ENCODE peak calls at places on chromosomes 1 and 21, in five cellular contexts. V, E, I, Z and H are unnamed samples.

GRCh38 chr1:93625582-93626327 is 55.9 kb downstream of the BCAR3 start:
- DNase-seq in V (no peak), E (no peak), I (peak), Z (peak), H (no peak)

GRCh38 chr1:17148950-17149608 is 29.8 kb upstream of the PADI2 start:
- DNase-seq in V (no peak), E (no peak), I (no peak), Z (no peak), H (no peak)

GRCh38 chr21:46265736-46266525 is 19.5 kb downstream of the MCM3AP start:
- DNase-seq in V (no peak), E (no peak), I (no peak), Z (no peak), H (no peak)

GRCh38 chr1:194829492-194829891 is 1643.1 kb upstream of the B3GALT2 start:
- DNase-seq in V (no peak), E (no peak), I (no peak), Z (peak), H (no peak)

GRCh38 chr21:36111238-36111637 is 23.6 kb upstream of the CBR3 start:
- DNase-seq in V (no peak), E (no peak), I (no peak), Z (no peak), H (no peak)

GRCh38 chr1:43448955-43449707 is 4.6 kb downstream of the HYI start:
- DNase-seq in V (no peak), E (peak), I (no peak), Z (no peak), H (peak)

GRCh38 chr1:87252406-87252805 is 76.3 kb upstream of the LMO4 start:
- DNase-seq in V (no peak), E (no peak), I (peak), Z (no peak), H (no peak)

GRCh38 chr1:116128669-116129068 is 17.5 kb downstream of the MAB21L3 start:
- DNase-seq in V (no peak), E (no peak), I (no peak), Z (no peak), H (no peak)